ENCODE peak calls at places on chromosomes 1 and 21, in seven cellular contexts. D, K, H, O, F, T and G are unnamed samples.
A peak's percentile ranks its signal among the peaks of the same experiment; 100 is the strongest.

GRCh38 chr1:40802078-40803075 is 18.8 kb downstream of the KCNQ4 start:
- DNase-seq in D (peak; percentile 46), K (peak; percentile 94), H (peak; percentile 32), O (peak; percentile 89), F (peak; percentile 98), T (peak; percentile 42), G (peak; percentile 90)

GRCh38 chr1:201184734-201185453 is 5.7 kb upstream of the IGFN1 start:
- DNase-seq in D (no peak), K (peak; percentile 78), H (no peak), O (peak; percentile 56), F (peak; percentile 65), T (peak; percentile 29), G (no peak)

GRCh38 chr1:41348394-41348793 is 12.8 kb upstream of the FOXO6 start:
- DNase-seq in D (no peak), K (no peak), H (no peak), O (no peak), F (no peak), T (no peak), G (no peak)

GRCh38 chr1:6143392-6143791 is 36.7 kb downstream of the CHD5 start:
- DNase-seq in D (no peak), K (no peak), H (no peak), O (no peak), F (no peak), T (no peak), G (no peak)

GRCh38 chr21:33478858-33479678 is 706 bp downstream of the TMEM50B start:
- DNase-seq in D (no peak), K (peak; percentile 16), H (no peak), O (no peak), F (peak; percentile 73), T (no peak), G (peak; percentile 45)

GRCh38 chr1:183275322-183275721 is 89.3 kb downstream of the LAMC2 start:
- DNase-seq in D (no peak), K (no peak), H (no peak), O (no peak), F (no peak), T (no peak), G (no peak)

GRCh38 chr1:87594736-87595383 is 266.2 kb downstream of the LMO4 start:
- DNase-seq in D (no peak), K (no peak), H (no peak), O (no peak), F (no peak), T (no peak), G (no peak)

GRCh38 chr1:179091691-179092165 is 9.9 kb downstream of the TOR3A start:
- DNase-seq in D (no peak), K (peak; percentile 76), H (no peak), O (no peak), F (no peak), T (no peak), G (peak; percentile 86)

GRCh38 chr1:158329807-158330206 is 1.5 kb downstream of the CD1B start:
- DNase-seq in D (no peak), K (peak; percentile 4), H (no peak), O (no peak), F (peak; percentile 5), T (peak; percentile 4), G (no peak)

GRCh38 chr1:201648066-201648910 is 109.4 kb downstream of the NAV1 start:
- DNase-seq in D (no peak), K (peak; percentile 43), H (no peak), O (peak; percentile 56), F (peak; percentile 79), T (peak; percentile 64), G (peak; percentile 77)

GRCh38 chr1:94876362-94876761 is 50.5 kb downstream of the CNN3 start:
- DNase-seq in D (no peak), K (no peak), H (no peak), O (no peak), F (no peak), T (no peak), G (no peak)

DNA sequence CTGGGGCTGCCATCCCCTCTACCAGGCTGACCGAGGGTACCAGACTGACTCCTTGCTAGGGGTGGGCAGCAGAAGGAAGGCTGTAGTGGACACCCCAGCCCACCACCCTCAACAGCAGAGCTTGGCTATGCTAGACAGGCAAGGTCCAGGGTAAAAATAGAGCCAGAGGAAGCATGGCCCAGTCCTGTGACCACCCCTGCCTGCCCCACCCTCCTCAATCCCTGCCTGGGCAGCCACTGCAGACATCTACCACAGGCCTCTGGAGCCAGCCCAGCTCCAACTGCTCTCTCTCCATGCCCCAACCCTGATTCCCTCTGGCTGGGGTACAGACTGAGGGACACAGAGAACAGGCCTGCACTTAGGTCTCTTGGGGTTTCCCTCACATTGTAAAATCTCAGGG is 1.7 kb downstream of the S100A1 start:
- DNase-seq in D (no peak), K (no peak), H (no peak), O (no peak), F (no peak), T (no peak), G (peak; percentile 85)
- H3K4me1 ChIP-seq in D (peaks cover 13% of the 10 kb centered on the region), K (peaks cover 17% of the 10 kb centered on the region), H (peaks cover 31% of the 10 kb centered on the region), O (peaks cover 6% of the 10 kb centered on the region), F (peaks cover 16% of the 10 kb centered on the region), T (peaks cover 24% of the 10 kb centered on the region), G (peaks cover 70% of the 10 kb centered on the region)

DNA sequence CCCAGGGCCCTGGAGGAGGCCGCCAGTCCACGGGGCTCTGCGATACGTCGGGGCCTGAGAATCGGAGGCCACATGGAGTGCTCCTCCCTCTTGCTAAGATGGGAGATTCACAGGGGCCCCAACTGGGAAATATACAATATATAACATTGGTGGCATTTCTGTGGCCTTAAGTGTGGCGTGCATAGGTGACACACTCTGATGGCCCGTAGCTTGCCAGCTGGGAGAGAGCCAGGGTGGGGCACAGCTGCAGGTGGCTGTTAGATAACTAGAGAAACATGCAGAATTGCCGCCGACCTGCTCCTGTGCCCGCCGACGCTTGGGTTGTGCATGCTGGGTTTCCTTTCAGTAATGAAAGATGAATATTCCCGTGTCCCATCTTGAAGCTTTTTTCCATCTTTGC is 30.1 kb downstream of the UMODL1 start:
- DNase-seq in D (no peak), K (no peak), H (no peak), O (no peak), F (no peak), T (no peak), G (no peak)
- H3K27ac ChIP-seq in D (no peak overlapping the region), K (no peak overlapping the region), H (no peak overlapping the region), O (no peak overlapping the region), F (no peak overlapping the region), T (no peak overlapping the region), G (no peak overlapping the region)

GRCh38 chr1:168324745-168325425 is 44.2 kb downstream of the TBX19 start:
- DNase-seq in D (no peak), K (no peak), H (no peak), O (no peak), F (no peak), T (no peak), G (no peak)

GRCh38 chr1:168319691-168320090 is 39.0 kb downstream of the TBX19 start:
- DNase-seq in D (no peak), K (no peak), H (no peak), O (no peak), F (peak; percentile 13), T (no peak), G (no peak)

GRCh38 chr1:168320805-168321577 is 40.3 kb downstream of the TBX19 start:
- DNase-seq in D (peak; percentile 7), K (peak; percentile 76), H (no peak), O (peak; percentile 82), F (no peak), T (peak; percentile 67), G (no peak)

GRCh38 chr1:168320149-168320548 is 39.5 kb downstream of the TBX19 start:
- DNase-seq in D (no peak), K (no peak), H (no peak), O (no peak), F (no peak), T (no peak), G (no peak)

DNA sequence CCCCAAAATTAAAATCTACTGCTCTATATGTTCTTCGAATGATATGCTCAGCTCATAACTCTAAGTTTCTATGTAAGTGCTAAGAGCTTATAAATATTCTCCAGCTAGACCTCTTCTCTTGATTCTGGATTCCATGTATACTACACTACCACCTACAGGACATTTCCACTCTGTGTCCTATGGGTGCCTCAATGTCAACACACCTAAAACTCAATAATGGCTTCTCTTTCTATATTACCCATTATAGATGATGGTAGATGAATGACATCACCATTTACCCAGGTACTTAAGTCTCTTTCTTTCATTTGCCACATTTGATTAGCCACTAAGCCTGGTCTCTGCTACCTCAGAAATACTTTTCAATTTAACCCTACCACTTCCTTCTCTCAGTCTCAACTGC is 41.3 kb downstream of the TBX19 start:
- DNase-seq in D (no peak), K (no peak), H (no peak), O (no peak), F (no peak), T (no peak), G (no peak)
- TF ChIP-seq CTCF in D (no peak), K (peak; percentile 34), H (peak; percentile 25), O (peak; percentile 13), F (no peak), T (peak; percentile 44), G (peak; percentile 30)

GRCh38 chr21:31159808-31160207 is 121.5 kb upstream of the KRTAP19-8 start:
- DNase-seq in D (no peak), K (no peak), H (no peak), O (no peak), F (no peak), T (no peak), G (no peak)
- H3K4me1 ChIP-seq in D (no peaks in the 10 kb centered on the region), K (no peaks in the 10 kb centered on the region), H (no peaks in the 10 kb centered on the region), O (no peaks in the 10 kb centered on the region), F (peaks cover 28% of the 10 kb centered on the region), T (no peaks in the 10 kb centered on the region), G (no peaks in the 10 kb centered on the region)

GRCh38 chr1:88659552-88659951 is 24.5 kb upstream of the PKN2 start:
- DNase-seq in D (no peak), K (no peak), H (no peak), O (no peak), F (no peak), T (no peak), G (no peak)

GRCh38 chr1:88658419-88658818 is 25.7 kb upstream of the PKN2 start:
- DNase-seq in D (no peak), K (no peak), H (no peak), O (no peak), F (no peak), T (no peak), G (no peak)

GRCh38 chr1:88661951-88662664 is 22.0 kb upstream of the PKN2 start:
- DNase-seq in D (no peak), K (no peak), H (no peak), O (no peak), F (peak; percentile 45), T (no peak), G (no peak)

GRCh38 chr1:88661188-88661587 is 22.9 kb upstream of the PKN2 start:
- DNase-seq in D (no peak), K (no peak), H (no peak), O (no peak), F (no peak), T (no peak), G (no peak)

GRCh38 chr1:88662723-88663122 is 21.4 kb upstream of the PKN2 start:
- DNase-seq in D (no peak), K (no peak), H (no peak), O (no peak), F (no peak), T (no peak), G (no peak)
- H3K27ac ChIP-seq in D (no peak overlapping the region), K (no peak overlapping the region), H (no peak overlapping the region), O (no peak overlapping the region), F (peak overlapping the region; percentile 78), T (no peak overlapping the region), G (no peak overlapping the region)